ENCODE peak calls at places on chromosomes 4 and X, in four cellular contexts. G, F, M and V are unnamed samples.

GRCh38 chrX:111098874-111099273 is 2.9 kb downstream of the PAK3 start:
- DNase-seq in G (no peak), F (peak; percentile 11), M (peak; percentile 31), V (peak; percentile 69)

GRCh38 chr4:53706422-53707032 is 115.2 kb upstream of the LNX1 start:
- DNase-seq in G (peak; percentile 45), F (peak; percentile 71), M (peak; percentile 5), V (peak; percentile 26)

GRCh38 chr4:74449571-74450297 is 4.8 kb downstream of the AREG start:
- DNase-seq in G (no peak), F (peak; percentile 10), M (no peak), V (no peak)

GRCh38 chrX:37745354-37745753 is 34.5 kb upstream of the CYBB start:
- DNase-seq in G (peak; percentile 53), F (peak; percentile 61), M (peak; percentile 33), V (peak; percentile 72)

GRCh38 chrX:120781416-120781815 is 94.2 kb downstream of the CT47B1 start:
- DNase-seq in G (no peak), F (no peak), M (no peak), V (no peak)

GRCh38 chr4:138627096-138627495 is 384.9 kb upstream of the SLC7A11 start:
- DNase-seq in G (no peak), F (peak; percentile 20), M (no peak), V (no peak)

GRCh38 chr4:152776352-152776751 is 3.2 kb downstream of the TIGD4 start:
- DNase-seq in G (no peak), F (peak; percentile 18), M (no peak), V (no peak)

GRCh38 chr4:1305781-1306455 is 16.2 kb downstream of the MAEA start:
- DNase-seq in G (no peak), F (no peak), M (no peak), V (no peak)

GRCh38 chrX:69027181-69028005 is 137.9 kb downstream of the PJA1 start:
- DNase-seq in G (no peak), F (peak; percentile 93), M (no peak), V (no peak)

GRCh38 chrX:101337776-101338271 is 10.7 kb downstream of the TIMM8A start:
- DNase-seq in G (no peak), F (no peak), M (no peak), V (no peak)

GRCh38 chr4:2277956-2278355 is 16.0 kb upstream of the MXD4 start:
- DNase-seq in G (no peak), F (no peak), M (no peak), V (no peak)

GRCh38 chr4:100022792-100023222 is 72.7 kb upstream of the H2AZ1 start:
- DNase-seq in G (no peak), F (no peak), M (no peak), V (no peak)

GRCh38 chrX:17374619-17375360 is at the start of gene NHS:
- DNase-seq in G (no peak), F (peak; percentile 63), M (peak; percentile 68), V (peak; percentile 12)

GRCh38 chrX:12970691-12971202 is 4.2 kb upstream of the TMSB4X start:
- DNase-seq in G (peak; percentile 55), F (peak; percentile 75), M (no peak), V (no peak)

GRCh38 chrX:24839331-24839730 is 145.6 kb downstream of the POLA1 start:
- DNase-seq in G (no peak), F (no peak), M (no peak), V (no peak)

GRCh38 chrX:129738466-129739308 is at the start of gene XPNPEP2:
- DNase-seq in G (no peak), F (peak; percentile 18), M (no peak), V (no peak)
- TF ChIP-seq CEBPB in G (no peak), F (no peak), M (no peak), V (no peak)

GRCh38 chr4:6250235-6250983 is 19.2 kb upstream of the WFS1 start:
- DNase-seq in G (peak; percentile 42), F (peak; percentile 59), M (peak; percentile 58), V (peak; percentile 67)
- TF ChIP-seq ELK1 in G (no peak), F (no peak), M (no peak), V (no peak)

GRCh38 chrX:131837325-131837724 is 185.8 kb upstream of the STK26 start:
- DNase-seq in G (no peak), F (no peak), M (no peak), V (no peak)
- TF ChIP-seq CEBPB in G (no peak), F (no peak), M (no peak), V (no peak)

DNA sequence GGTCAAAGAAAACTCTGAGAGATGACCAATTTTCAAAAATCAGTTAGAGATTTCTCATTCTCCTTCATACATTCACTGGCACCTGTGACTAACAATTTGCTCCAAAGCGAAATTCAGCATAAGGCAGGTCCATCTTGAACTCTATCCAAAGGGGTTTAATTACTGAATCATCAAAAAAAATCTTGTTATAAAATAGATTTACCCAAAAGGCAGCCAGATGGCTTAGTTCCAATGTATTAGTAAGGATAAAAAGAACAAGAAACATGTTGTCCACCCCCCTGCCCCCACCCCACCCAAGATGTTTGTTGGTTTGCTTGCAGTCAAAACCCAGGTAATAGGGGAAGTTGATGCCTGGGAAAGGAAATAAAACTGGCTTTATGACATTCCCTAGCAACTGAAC is 200.3 kb downstream of the ANTXR2 start:
- DNase-seq in G (no peak), F (no peak), M (no peak), V (no peak)
- TF ChIP-seq ELK1 in G (no peak), F (no peak), M (no peak), V (no peak)

GRCh38 chr4:19025031-19025430 is 1003.5 kb upstream of the LCORL start:
- DNase-seq in G (no peak), F (no peak), M (no peak), V (no peak)

GRCh38 chr4:19034089-19034488 is 1012.5 kb upstream of the LCORL start:
- DNase-seq in G (no peak), F (no peak), M (no peak), V (no peak)

GRCh38 chr4:19026281-19026680 is 1004.7 kb upstream of the LCORL start:
- DNase-seq in G (no peak), F (no peak), M (no peak), V (no peak)

GRCh38 chr4:19030536-19030935 is 1009.0 kb upstream of the LCORL start:
- DNase-seq in G (no peak), F (no peak), M (no peak), V (no peak)

GRCh38 chr4:19030048-19030447 is 1008.5 kb upstream of the LCORL start:
- DNase-seq in G (no peak), F (peak; percentile 4), M (no peak), V (no peak)
- TF ChIP-seq CEBPB in G (no peak), F (no peak), M (no peak), V (no peak)

GRCh38 chr4:151564321-151564720 is 155.3 kb downstream of the FHIP1A start:
- DNase-seq in G (no peak), F (no peak), M (no peak), V (no peak)
- TF ChIP-seq ELK1 in G (no peak), F (no peak), M (no peak), V (no peak)

DNA sequence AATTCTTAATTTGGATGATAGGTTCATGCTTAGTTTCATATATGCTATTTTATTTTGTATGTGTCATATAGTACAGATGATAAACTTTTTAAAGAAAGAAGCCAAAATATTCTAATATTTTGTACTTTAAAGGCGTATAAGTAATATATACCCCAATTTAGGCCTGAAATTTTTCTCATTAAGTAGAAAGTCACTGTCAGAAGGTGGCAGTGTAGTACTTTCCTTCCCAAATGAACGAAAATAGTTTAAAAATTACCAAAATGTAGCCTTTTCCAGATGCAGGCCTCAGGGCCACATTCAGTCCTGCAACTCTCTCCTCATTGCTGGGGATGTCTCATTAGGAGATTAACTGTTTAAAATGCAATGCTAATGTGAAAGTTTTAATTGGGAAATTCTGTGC is 1263.6 kb downstream of the C4orf33 start:
- DNase-seq in G (no peak), F (peak; percentile 35), M (no peak), V (peak; percentile 1)
- TF ChIP-seq CEBPB in G (no peak), F (no peak), M (no peak), V (no peak)